ENCODE peak calls at places on chromosome 15, in nine cellular contexts. H is GM20000; D is naive thymus-derived CD8-positive, alpha-beta T cell; R is C1 segment of cervical spinal cord; U is activated naive CD4-positive, alpha-beta T cell treated with anti-CD3 and anti-CD28 coated beads, Interleukin-2, amount 10 ng/mL, durations not matched to agents 7 days and 5 days; J is HL-60; O is NCI-H2171 treated with DMSO at 0.1 percent for 48 hours; G is bronchial epithelial cell; I is hypothalamus. N is an unnamed sample.

GRCh38 chr15:58336161-58336560 is 95.6 kb upstream of the LIPC start:
- DNase-seq in O (no peak), D (no peak), H (no peak), J (no peak), G (no peak), U (no peak), I (no peak), R (no peak), N (no peak)

GRCh38 chr15:73628976-73629854 is 4.0 kb downstream of the NPTN start:
- DNase-seq in H (no peak), U (no peak), O (no peak), J (peak; percentile 35), G (peak; percentile 85), R (no peak), D (no peak), I (no peak), N (no peak)

GRCh38 chr15:88908123-88908522 is 5.1 kb downstream of the MFGE8 start:
- DNase-seq in D (no peak), R (no peak), I (no peak), O (no peak), H (no peak), G (no peak), U (no peak), J (no peak), N (no peak)

GRCh38 chr15:100094127-100094510 is 247.7 kb downstream of the ADAMTS17 start:
- DNase-seq in H (no peak), J (no peak), U (no peak), I (no peak), G (no peak), D (no peak), R (no peak), O (no peak), N (no peak)

GRCh38 chr15:40955930-40956542 is 2.8 kb downstream of the CHAC1 start:
- DNase-seq in R (no peak), H (no peak), U (no peak), J (no peak), D (no peak), I (no peak), G (no peak), O (no peak), N (no peak)

GRCh38 chr15:74336061-74337005 is 31.1 kb downstream of the CYP11A1 start:
- DNase-seq in D (no peak), O (no peak), G (peak; percentile 48), U (no peak), J (no peak), H (no peak), I (no peak), R (no peak), N (peak; percentile 35)

GRCh38 chr15:98941595-98942255 is 65.9 kb downstream of the PGPEP1L start:
- DNase-seq in J (no peak), I (no peak), D (no peak), H (no peak), O (no peak), U (no peak), R (no peak), G (no peak), N (no peak)

GRCh38 chr15:57527382-57528091 is 64.2 kb upstream of the MYZAP start:
- DNase-seq in J (peak; percentile 78), I (no peak), D (peak; percentile 47), G (peak; percentile 75), H (peak; percentile 59), O (peak; percentile 82), R (no peak), U (peak; percentile 24), N (peak; percentile 92)

GRCh38 chr15:67548862-67549651 is 6.6 kb downstream of the MAP2K5 start:
- DNase-seq in I (peak; percentile 19), D (no peak), G (no peak), H (no peak), R (peak; percentile 12), U (no peak), J (peak; percentile 67), O (peak; percentile 56), N (no peak)

GRCh38 chr15:36778516-36778915 is 199.1 kb downstream of the CDIN1 start:
- DNase-seq in U (no peak), R (no peak), H (no peak), O (no peak), I (no peak), D (no peak), G (no peak), J (no peak), N (peak; percentile 22)

GRCh38 chr15:77504310-77504709 is 83.6 kb downstream of the HMG20A start:
- DNase-seq in G (no peak), D (no peak), J (peak; percentile 14), U (no peak), H (no peak), O (peak; percentile 99), R (no peak), I (no peak), N (no peak)

GRCh38 chr15:20358066-20358780 is 183.4 kb downstream of the GOLGA6L6 start:
- DNase-seq in R (no peak), I (no peak), H (peak; percentile 32), O (no peak), G (no peak), D (no peak), U (no peak), J (no peak), N (no peak)

GRCh38 chr15:91948001-91948608 is 94.6 kb downstream of the SLCO3A1 start:
- DNase-seq in O (no peak), R (no peak), J (no peak), I (no peak), U (no peak), G (peak; percentile 95), D (no peak), H (no peak), N (peak; percentile 70)

GRCh38 chr15:35107122-35107521 is 22.0 kb upstream of the NANOGP8 start:
- DNase-seq in D (no peak), O (no peak), I (no peak), H (no peak), J (no peak), R (no peak), U (no peak), G (peak; percentile 29), N (no peak)

GRCh38 chr15:43169888-43170287 is 15.3 kb upstream of the CCNDBP1 start:
- DNase-seq in J (no peak), U (no peak), I (no peak), D (no peak), R (no peak), G (peak; percentile 24), O (no peak), H (no peak), N (peak; percentile 26)

GRCh38 chr15:73782339-73782979 is 29.3 kb upstream of the INSYN1 start:
- DNase-seq in D (no peak), R (no peak), J (no peak), I (no peak), G (no peak), O (peak; percentile 5), U (no peak), H (no peak), N (no peak)

GRCh38 chr15:66961407-66961884 is 104.0 kb upstream of the SMAD3 start:
- DNase-seq in O (no peak), H (no peak), J (no peak), R (no peak), G (no peak), U (no peak), I (no peak), D (no peak), N (peak; percentile 29)

GRCh38 chr15:52334491-52335160 is 39.0 kb upstream of the MYO5C start:
- DNase-seq in D (no peak), H (no peak), J (no peak), O (no peak), R (no peak), G (peak; percentile 93), I (no peak), U (no peak), N (no peak)